ENCODE peak calls at places on chromosomes 3 and 15, in four cellular contexts. P is fibroblast of pulmonary artery, E is progenitor cell of endocrine pancreas, F is A549. L is an unnamed sample.

GRCh38 chr15:31545257-31545656 is 218.6 kb downstream of the KLF13 start:
- DNase-seq in P (no peak), E (no peak), F (no peak), L (no peak)

GRCh38 chr3:139296141-139296718 is 47.6 kb upstream of the MRPS22 start:
- DNase-seq in P (no peak), E (no peak), F (no peak), L (no peak)

GRCh38 chr15:72800819-72801481 is 17.4 kb upstream of the ADPGK start:
- DNase-seq in P (peak; percentile 32), E (no peak), F (no peak), L (peak; percentile 30)

GRCh38 chr15:48384616-48385015 is 53.4 kb downstream of the DUT start:
- DNase-seq in P (no peak), E (no peak), F (no peak), L (no peak)

GRCh38 chr3:110815008-110815583 is 256.5 kb upstream of the NECTIN3 start:
- DNase-seq in P (peak; percentile 89), E (no peak), F (peak; percentile 7), L (peak; percentile 84)

GRCh38 chr15:67819636-67820035 is 5.7 kb upstream of the SKOR1 start:
- DNase-seq in P (no peak), E (no peak), F (no peak), L (no peak)

GRCh38 chr3:53230041-53230621 is 25.7 kb downstream of the TKT start:
- DNase-seq in P (no peak), E (no peak), F (no peak), L (no peak)

GRCh38 chr15:31502541-31503229 is 176.1 kb downstream of the KLF13 start:
- DNase-seq in P (no peak), E (no peak), F (no peak), L (no peak)

GRCh38 chr3:48058089-48058488 is 41.9 kb upstream of the MAP4 start:
- DNase-seq in P (peak; percentile 41), E (no peak), F (no peak), L (no peak)

GRCh38 chr3:16055606-16056209 is 118.8 kb upstream of the GALNT15 start:
- DNase-seq in P (no peak), E (no peak), F (no peak), L (no peak)

GRCh38 chr15:65044724-65045481 is at the start of gene SLC51B:
- DNase-seq in P (peak; percentile 34), E (no peak), F (peak; percentile 83), L (peak; percentile 42)

GRCh38 chr3:29338981-29339833 is 58.3 kb downstream of the RBMS3 start:
- DNase-seq in P (peak; percentile 32), E (no peak), F (no peak), L (no peak)

GRCh38 chr15:99122831-99123705 is 18.2 kb downstream of the SYNM start:
- DNase-seq in P (no peak), E (no peak), F (no peak), L (no peak)

GRCh38 chr3:181782306-181782924 is 70.7 kb downstream of the SOX2 start:
- DNase-seq in P (peak; percentile 66), E (no peak), F (peak; percentile 67), L (no peak)

GRCh38 chr15:34436126-34436955 is 1.3 kb downstream of the GOLGA8A start:
- DNase-seq in P (no peak), E (no peak), F (no peak), L (no peak)

GRCh38 chr3:24160424-24160823 is 215.3 kb downstream of the NR1D2 start:
- DNase-seq in P (peak; percentile 47), E (peak; percentile 12), F (no peak), L (peak; percentile 17)

GRCh38 chr15:88543065-88543776 is 3.3 kb downstream of the DET1 start:
- DNase-seq in P (no peak), E (no peak), F (no peak), L (peak; percentile 36)

GRCh38 chr15:36967929-36968328 is 132.4 kb downstream of the MEIS2 start:
- DNase-seq in P (no peak), E (no peak), F (no peak), L (no peak)

GRCh38 chr15:59543721-59544547 is 67.6 kb upstream of the GCNT3 start:
- DNase-seq in P (no peak), E (no peak), F (no peak), L (no peak)

GRCh38 chr3:58536501-58537411 is at the start of gene ACOX2:
- DNase-seq in P (peak; percentile 84), E (no peak), F (no peak), L (peak; percentile 83)

GRCh38 chr3:13501527-13501926 is 21.4 kb downstream of the HDAC11 start:
- DNase-seq in P (no peak), E (no peak), F (no peak), L (no peak)

GRCh38 chr3:141686477-141687280 is 51.4 kb upstream of the RNF7 start:
- DNase-seq in P (peak; percentile 69), E (no peak), F (peak; percentile 4), L (peak; percentile 55)

GRCh38 chr15:93031103-93031464 is 57.9 kb downstream of the RGMA start:
- DNase-seq in P (no peak), E (no peak), F (no peak), L (no peak)

GRCh38 chr15:57432141-57432701 is 55.9 kb downstream of the CGNL1 start:
- DNase-seq in P (peak; percentile 31), E (no peak), F (no peak), L (peak; percentile 6)

GRCh38 chr15:66633851-66634250 is 68.1 kb upstream of the LCTL start:
- DNase-seq in P (no peak), E (no peak), F (no peak), L (no peak)

GRCh38 chr15:95024388-95024787 is 793.0 kb downstream of the MCTP2 start:
- DNase-seq in P (peak; percentile 62), E (no peak), F (peak; percentile 36), L (peak; percentile 12)

GRCh38 chr15:57784081-57784488 is 77.6 kb downstream of the POLR2M start:
- DNase-seq in P (peak; percentile 60), E (no peak), F (peak; percentile 4), L (peak; percentile 51)

GRCh38 chr3:101932326-101933108 is 83.2 kb downstream of the NFKBIZ start:
- DNase-seq in P (no peak), E (no peak), F (no peak), L (no peak)

GRCh38 chr15:40249477-40250303 is 10.8 kb downstream of the PAK6 start:
- DNase-seq in P (no peak), E (no peak), F (no peak), L (peak; percentile 63)

GRCh38 chr3:120113128-120114116 is 19.2 kb upstream of the GSK3B start:
- DNase-seq in P (peak; percentile 36), E (no peak), F (peak; percentile 29), L (peak; percentile 93)

GRCh38 chr3:78848392-78849288 is 919.2 kb downstream of the ROBO1 start:
- DNase-seq in P (no peak), E (no peak), F (peak; percentile 61), L (no peak)

GRCh38 chr3:178202199-178202598 is 334.0 kb upstream of the KCNMB2 start:
- DNase-seq in P (peak; percentile 34), E (no peak), F (no peak), L (no peak)

GRCh38 chr3:33919721-33920120 is 121.3 kb downstream of the PDCD6IP start:
- DNase-seq in P (no peak), E (no peak), F (no peak), L (no peak)

GRCh38 chr3:33918357-33918756 is 119.9 kb downstream of the PDCD6IP start:
- DNase-seq in P (peak; percentile 7), E (no peak), F (no peak), L (no peak)

GRCh38 chr3:33914731-33915389 is 116.4 kb downstream of the PDCD6IP start:
- DNase-seq in P (no peak), E (no peak), F (no peak), L (no peak)

GRCh38 chr3:33919312-33919711 is 120.9 kb downstream of the PDCD6IP start:
- DNase-seq in P (no peak), E (no peak), F (no peak), L (no peak)

GRCh38 chr3:33915796-33916589 is 117.6 kb downstream of the PDCD6IP start:
- DNase-seq in P (peak; percentile 41), E (no peak), F (peak; percentile 69), L (peak; percentile 22)
- TF ChIP-seq CTCF in P (peak; percentile 49), E (no peak), F (peak; percentile 57), L (peak; percentile 25)

DNA sequence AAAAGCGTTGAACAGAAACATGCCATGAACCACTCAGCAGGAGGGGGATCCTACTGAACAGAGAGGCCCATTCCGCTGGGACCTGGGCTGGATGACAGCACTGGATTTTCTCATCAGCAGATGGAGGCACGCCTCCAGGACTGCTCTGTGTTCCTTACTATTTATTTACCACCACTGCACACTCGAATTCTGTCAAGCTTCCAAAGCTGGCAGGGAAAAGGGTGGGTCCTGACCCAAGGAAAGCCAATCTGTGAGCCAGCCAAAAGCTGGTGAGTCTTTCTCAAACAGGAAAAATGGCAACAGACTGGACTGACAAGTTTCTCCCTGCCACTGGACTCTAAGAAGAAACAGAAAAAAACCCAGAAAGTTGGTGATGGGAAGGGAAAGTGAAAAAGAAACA is 37.8 kb downstream of the CD47 start:
- DNase-seq in P (no peak), E (no peak), F (no peak), L (no peak)
- TF ChIP-seq CTCF in P (no peak), E (no peak), F (no peak), L (no peak)

DNA sequence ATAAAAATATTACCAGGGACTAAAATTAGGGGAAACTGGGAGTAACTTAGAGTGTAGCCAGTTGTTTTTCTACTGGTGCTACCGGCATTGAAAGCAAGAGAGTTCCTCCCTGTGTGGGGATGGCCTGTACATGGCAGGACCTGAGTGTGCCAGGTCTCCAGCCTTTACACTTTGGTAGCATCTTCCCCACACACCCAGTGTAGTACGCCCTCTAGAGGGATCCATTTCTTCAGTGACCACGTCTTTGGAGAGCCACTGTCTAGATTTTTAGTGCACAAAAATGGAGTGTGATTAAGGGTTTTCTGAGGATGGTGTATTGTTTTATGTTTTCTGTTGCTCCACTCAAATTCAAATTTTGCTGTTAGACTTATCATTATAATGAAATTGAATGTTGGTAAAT is 507.0 kb upstream of the TPRG1 start:
- DNase-seq in P (no peak), E (no peak), F (peak; percentile 47), L (no peak)
- TF ChIP-seq CTCF in P (peak; percentile 27), E (no peak), F (peak; percentile 37), L (no peak)

GRCh38 chr3:94716326-94717018 is 653.6 kb downstream of the NSUN3 start:
- DNase-seq in P (no peak), E (no peak), F (peak; percentile 22), L (no peak)
- TF ChIP-seq CTCF in P (no peak), E (peak; percentile 23), F (peak; percentile 35), L (no peak)

GRCh38 chr3:61631108-61631769 is 69.9 kb downstream of the PTPRG start:
- DNase-seq in P (no peak), E (no peak), F (no peak), L (no peak)
- TF ChIP-seq CTCF in P (no peak), E (no peak), F (no peak), L (no peak)

DNA sequence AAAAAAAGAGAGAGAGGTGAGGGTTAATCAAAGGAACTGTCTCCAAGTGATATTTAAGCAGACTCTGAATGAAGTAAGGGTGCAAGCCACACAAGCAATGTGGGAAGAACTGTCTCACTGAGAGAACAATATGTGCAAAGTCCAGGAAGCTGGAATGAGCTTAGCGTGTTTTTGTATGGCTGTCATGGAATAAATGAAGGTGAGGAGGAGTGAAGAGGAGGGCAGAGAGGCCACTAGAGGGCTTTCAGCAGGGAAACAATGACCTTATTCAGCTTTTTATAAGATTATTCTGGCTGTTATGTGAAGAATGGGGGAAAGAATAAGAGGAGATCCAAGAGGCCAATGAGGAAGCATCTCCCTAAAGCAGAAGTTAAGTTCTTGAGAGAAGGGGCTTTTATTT is 86.9 kb upstream of the COL8A1 start:
- DNase-seq in P (no peak), E (no peak), F (peak; percentile 4), L (no peak)
- TF ChIP-seq CTCF in P (peak; percentile 12), E (peak; percentile 21), F (peak; percentile 16), L (no peak)

L was measured in foreskin fibroblast.